ENCODE peak calls at places on chromosome 22, in nine cellular contexts. X, I, L, E, K, R, U, S and P are unnamed samples.

GRCh38 chr22:45511847-45512261 is 9.2 kb downstream of the FBLN1 start:
- DNase-seq in R (peak), S (no peak), L (no peak), X (no peak), U (no peak), K (peak), I (no peak), E (no peak), P (no peak)

GRCh38 chr22:21074092-21074715 is 28.5 kb downstream of the LRRC74B start:
- DNase-seq in X (no peak), I (peak), K (peak), R (no peak), L (no peak), E (no peak), U (no peak), S (no peak), P (no peak)

GRCh38 chr22:27314276-27314807 is 487.2 kb downstream of the MN1 start:
- DNase-seq in E (no peak), L (no peak), U (no peak), S (no peak), K (no peak), R (no peak), I (no peak), X (no peak), P (no peak)

GRCh38 chr22:46587492-46588278 is 32.5 kb upstream of the GRAMD4 start:
- DNase-seq in L (no peak), X (peak), I (no peak), U (peak), R (peak), E (no peak), S (no peak), K (no peak), P (no peak)

GRCh38 chr22:48822278-48823233 is 1005.1 kb downstream of the BRD1 start:
- DNase-seq in K (no peak), I (no peak), S (no peak), E (no peak), L (no peak), X (no peak), U (no peak), R (no peak), P (no peak)

GRCh38 chr22:17334983-17335382 is 34.3 kb upstream of the CECR2 start:
- DNase-seq in U (no peak), E (no peak), S (no peak), R (no peak), K (no peak), L (no peak), I (no peak), X (no peak), P (no peak)

GRCh38 chr22:46171940-46172339 is 21.6 kb downstream of the PPARA start:
- DNase-seq in X (no peak), L (no peak), U (no peak), R (no peak), S (no peak), K (peak), E (peak), I (no peak), P (no peak)

GRCh38 chr22:44168206-44168605 is 12.5 kb upstream of the PARVG start:
- DNase-seq in R (no peak), X (no peak), L (no peak), U (no peak), I (no peak), E (no peak), S (no peak), K (no peak), P (no peak)